ENCODE peak calls at places on chromosomes 1 and 21, in five cellular contexts. S, N, V, I and X are unnamed samples.

GRCh38 chr1:209527372-209527771 is 56.1 kb upstream of the CAMK1G start:
- DNase-seq in S (no peak), N (no peak), V (no peak), I (no peak), X (no peak)

GRCh38 chr1:209435654-209436566 is 147.6 kb upstream of the CAMK1G start:
- DNase-seq in S (no peak), N (peak; percentile 54), V (peak; percentile 11), I (peak; percentile 54), X (peak; percentile 38)

GRCh38 chr1:30188329-30188728 is 535.1 kb downstream of the MATN1 start:
- DNase-seq in S (no peak), N (no peak), V (no peak), I (no peak), X (no peak)

GRCh38 chr1:160576430-160576829 is 2.9 kb downstream of the CD84 start:
- DNase-seq in S (no peak), N (no peak), V (peak; percentile 24), I (no peak), X (no peak)

GRCh38 chr1:64841330-64842065 is 96.6 kb downstream of the RAVER2 start:
- DNase-seq in S (no peak), N (no peak), V (no peak), I (no peak), X (no peak)

GRCh38 chr1:223667484-223668182 is 2.1 kb upstream of the CAPN8 start:
- DNase-seq in S (no peak), N (no peak), V (no peak), I (no peak), X (no peak)

GRCh38 chr1:151841141-151841540 is 1.5 kb upstream of the C2CD4D start:
- DNase-seq in S (no peak), N (no peak), V (no peak), I (no peak), X (no peak)

GRCh38 chr1:222234351-222234750 is 313.6 kb downstream of the HHIPL2 start:
- DNase-seq in S (no peak), N (no peak), V (no peak), I (no peak), X (no peak)

GRCh38 chr1:152566681-152567080 is at the start of gene LCE3E:
- DNase-seq in S (no peak), N (no peak), V (no peak), I (no peak), X (no peak)

GRCh38 chr21:34078915-34079314 is 5.5 kb downstream of the MRPS6 start:
- DNase-seq in S (no peak), N (no peak), V (peak; percentile 25), I (no peak), X (no peak)

GRCh38 chr1:180912801-180913616 is at the start of gene KIAA1614:
- DNase-seq in S (peak; percentile 73), N (no peak), V (no peak), I (no peak), X (no peak)

GRCh38 chr1:167599839-167600581 is 30.0 kb upstream of the RCSD1 start:
- DNase-seq in S (no peak), N (peak; percentile 67), V (no peak), I (peak; percentile 75), X (no peak)

GRCh38 chr1:172533511-172534116 is 664 bp downstream of the SUCO start:
- DNase-seq in S (peak; percentile 68), N (no peak), V (peak; percentile 36), I (peak; percentile 55), X (peak; percentile 44)

GRCh38 chr1:91502138-91502881 is 1.7 kb downstream of the CDC7 start:
- DNase-seq in S (no peak), N (no peak), V (no peak), I (no peak), X (no peak)

GRCh38 chr1:97920275-97920831 is 481 bp downstream of the DPYD start:
- DNase-seq in S (no peak), N (no peak), V (no peak), I (no peak), X (no peak)